ENCODE peak calls at places on chromosomes 7 and 10, in four cellular contexts. One of them, this sample, is unnamed.

GRCh38 chr7:128732521-128733277 is 6.5 kb upstream of the CALU start:
- DNase-seq in NCI-H1092: no peak
- DNase-seq in activated CD8-positive, alpha-beta memory T cell treated with anti-CD3 and anti-CD28 coated beads, Interleukin-2, amount 50 U/mL, for 4 hours: no peak
- DNase-seq in NCI-H2081 treated with DMSO at 0.1 percent for 48 hours: no peak
- DNase-seq in this sample: no peak

GRCh38 chr10:360653-361052 is 225.4 kb downstream of the ZMYND11 start:
- DNase-seq in NCI-H2081 treated with DMSO at 0.1 percent for 48 hours: peak; percentile 26
- DNase-seq in NCI-H1092: no peak
- DNase-seq in activated CD8-positive, alpha-beta memory T cell treated with anti-CD3 and anti-CD28 coated beads, Interleukin-2, amount 50 U/mL, for 4 hours: no peak
- DNase-seq in this sample: no peak

GRCh38 chr7:116317907-116318306 is 107.6 kb downstream of the TES start:
- DNase-seq in NCI-H1092: no peak
- DNase-seq in activated CD8-positive, alpha-beta memory T cell treated with anti-CD3 and anti-CD28 coated beads, Interleukin-2, amount 50 U/mL, for 4 hours: no peak
- DNase-seq in NCI-H2081 treated with DMSO at 0.1 percent for 48 hours: no peak
- DNase-seq in this sample: no peak

GRCh38 chr7:102426268-102427031 is 6.9 kb upstream of the ORAI2 start:
- DNase-seq in activated CD8-positive, alpha-beta memory T cell treated with anti-CD3 and anti-CD28 coated beads, Interleukin-2, amount 50 U/mL, for 4 hours: peak; percentile 72
- DNase-seq in NCI-H1092: no peak
- DNase-seq in NCI-H2081 treated with DMSO at 0.1 percent for 48 hours: no peak
- DNase-seq in this sample: no peak

GRCh38 chr10:94687625-94688248 is 4.2 kb downstream of the CYP2C18 start:
- DNase-seq in activated CD8-positive, alpha-beta memory T cell treated with anti-CD3 and anti-CD28 coated beads, Interleukin-2, amount 50 U/mL, for 4 hours: no peak
- DNase-seq in NCI-H2081 treated with DMSO at 0.1 percent for 48 hours: no peak
- DNase-seq in NCI-H1092: no peak
- DNase-seq in this sample: no peak

GRCh38 chr7:8781166-8781565 is 347.8 kb downstream of the NXPH1 start:
- DNase-seq in NCI-H1092: peak; percentile 2
- DNase-seq in activated CD8-positive, alpha-beta memory T cell treated with anti-CD3 and anti-CD28 coated beads, Interleukin-2, amount 50 U/mL, for 4 hours: no peak
- DNase-seq in NCI-H2081 treated with DMSO at 0.1 percent for 48 hours: no peak
- DNase-seq in this sample: no peak

GRCh38 chr7:128909605-128910568 is 622 bp downstream of the KCP start:
- DNase-seq in NCI-H1092: no peak
- DNase-seq in activated CD8-positive, alpha-beta memory T cell treated with anti-CD3 and anti-CD28 coated beads, Interleukin-2, amount 50 U/mL, for 4 hours: no peak
- DNase-seq in NCI-H2081 treated with DMSO at 0.1 percent for 48 hours: no peak
- DNase-seq in this sample: no peak

GRCh38 chr10:8233049-8233448 is 178.6 kb downstream of the GATA3 start:
- DNase-seq in NCI-H1092: no peak
- DNase-seq in activated CD8-positive, alpha-beta memory T cell treated with anti-CD3 and anti-CD28 coated beads, Interleukin-2, amount 50 U/mL, for 4 hours: no peak
- DNase-seq in NCI-H2081 treated with DMSO at 0.1 percent for 48 hours: no peak
- DNase-seq in this sample: no peak

GRCh38 chr7:80837345-80837744 is 81.5 kb downstream of the SEMA3C start:
- DNase-seq in activated CD8-positive, alpha-beta memory T cell treated with anti-CD3 and anti-CD28 coated beads, Interleukin-2, amount 50 U/mL, for 4 hours: no peak
- DNase-seq in NCI-H2081 treated with DMSO at 0.1 percent for 48 hours: no peak
- DNase-seq in NCI-H1092: no peak
- DNase-seq in this sample: no peak

GRCh38 chr7:4202954-4203353 is 479.1 kb upstream of the FOXK1 start:
- DNase-seq in NCI-H1092: no peak
- DNase-seq in activated CD8-positive, alpha-beta memory T cell treated with anti-CD3 and anti-CD28 coated beads, Interleukin-2, amount 50 U/mL, for 4 hours: no peak
- DNase-seq in NCI-H2081 treated with DMSO at 0.1 percent for 48 hours: no peak
- DNase-seq in this sample: no peak

GRCh38 chr7:1748076-1748750 is 78.1 kb downstream of the ELFN1 start:
- DNase-seq in NCI-H2081 treated with DMSO at 0.1 percent for 48 hours: no peak
- DNase-seq in NCI-H1092: no peak
- DNase-seq in activated CD8-positive, alpha-beta memory T cell treated with anti-CD3 and anti-CD28 coated beads, Interleukin-2, amount 50 U/mL, for 4 hours: no peak
- DNase-seq in this sample: no peak

GRCh38 chr7:1700536-1701333 is 30.7 kb downstream of the ELFN1 start:
- DNase-seq in activated CD8-positive, alpha-beta memory T cell treated with anti-CD3 and anti-CD28 coated beads, Interleukin-2, amount 50 U/mL, for 4 hours: no peak
- DNase-seq in NCI-H2081 treated with DMSO at 0.1 percent for 48 hours: no peak
- DNase-seq in NCI-H1092: no peak
- DNase-seq in this sample: no peak

GRCh38 chr7:21819048-21819447 is 126.7 kb downstream of the CDCA7L start:
- DNase-seq in NCI-H2081 treated with DMSO at 0.1 percent for 48 hours: no peak
- DNase-seq in NCI-H1092: no peak
- DNase-seq in activated CD8-positive, alpha-beta memory T cell treated with anti-CD3 and anti-CD28 coated beads, Interleukin-2, amount 50 U/mL, for 4 hours: no peak
- DNase-seq in this sample: no peak

GRCh38 chr10:29830526-29831512 is 196.0 kb upstream of the SVIL start:
- DNase-seq in activated CD8-positive, alpha-beta memory T cell treated with anti-CD3 and anti-CD28 coated beads, Interleukin-2, amount 50 U/mL, for 4 hours: no peak
- DNase-seq in NCI-H2081 treated with DMSO at 0.1 percent for 48 hours: no peak
- DNase-seq in NCI-H1092: no peak
- DNase-seq in this sample: no peak

GRCh38 chr10:33291053-33291592 is 43.3 kb downstream of the NRP1 start:
- DNase-seq in NCI-H1092: no peak
- DNase-seq in activated CD8-positive, alpha-beta memory T cell treated with anti-CD3 and anti-CD28 coated beads, Interleukin-2, amount 50 U/mL, for 4 hours: no peak
- DNase-seq in NCI-H2081 treated with DMSO at 0.1 percent for 48 hours: no peak
- DNase-seq in this sample: no peak

GRCh38 chr7:107167483-107168232 is 1.1 kb upstream of the HBP1 start:
- DNase-seq in NCI-H2081 treated with DMSO at 0.1 percent for 48 hours: no peak
- DNase-seq in activated CD8-positive, alpha-beta memory T cell treated with anti-CD3 and anti-CD28 coated beads, Interleukin-2, amount 50 U/mL, for 4 hours: peak; percentile 69
- DNase-seq in NCI-H1092: peak; percentile 51
- DNase-seq in this sample: peak; percentile 84

GRCh38 chr7:73865738-73866445 is 4.9 kb downstream of the TMEM270 start:
- DNase-seq in NCI-H2081 treated with DMSO at 0.1 percent for 48 hours: no peak
- DNase-seq in NCI-H1092: peak; percentile 27
- DNase-seq in activated CD8-positive, alpha-beta memory T cell treated with anti-CD3 and anti-CD28 coated beads, Interleukin-2, amount 50 U/mL, for 4 hours: no peak
- DNase-seq in this sample: no peak

GRCh38 chr10:73113543-73113942 is 3.3 kb downstream of the NUDT13 start:
- DNase-seq in NCI-H1092: no peak
- DNase-seq in NCI-H2081 treated with DMSO at 0.1 percent for 48 hours: no peak
- DNase-seq in activated CD8-positive, alpha-beta memory T cell treated with anti-CD3 and anti-CD28 coated beads, Interleukin-2, amount 50 U/mL, for 4 hours: no peak
- DNase-seq in this sample: no peak

GRCh38 chr10:119742988-119743646 is 17.3 kb downstream of the INPP5F start:
- DNase-seq in activated CD8-positive, alpha-beta memory T cell treated with anti-CD3 and anti-CD28 coated beads, Interleukin-2, amount 50 U/mL, for 4 hours: no peak
- DNase-seq in NCI-H2081 treated with DMSO at 0.1 percent for 48 hours: no peak
- DNase-seq in NCI-H1092: no peak
- DNase-seq in this sample: no peak

GRCh38 chr7:87220734-87221215 is 1.2 kb upstream of the TMEM243 start:
- DNase-seq in activated CD8-positive, alpha-beta memory T cell treated with anti-CD3 and anti-CD28 coated beads, Interleukin-2, amount 50 U/mL, for 4 hours: no peak
- DNase-seq in NCI-H1092: no peak
- DNase-seq in NCI-H2081 treated with DMSO at 0.1 percent for 48 hours: no peak
- DNase-seq in this sample: no peak

GRCh38 chr7:94149776-94150545 is 145.8 kb upstream of the BET1 start:
- DNase-seq in activated CD8-positive, alpha-beta memory T cell treated with anti-CD3 and anti-CD28 coated beads, Interleukin-2, amount 50 U/mL, for 4 hours: no peak
- DNase-seq in NCI-H2081 treated with DMSO at 0.1 percent for 48 hours: no peak
- DNase-seq in NCI-H1092: no peak
- DNase-seq in this sample: no peak

GRCh38 chr7:34728156-34728555 is 70.1 kb downstream of the NPSR1 start:
- DNase-seq in NCI-H1092: no peak
- DNase-seq in NCI-H2081 treated with DMSO at 0.1 percent for 48 hours: no peak
- DNase-seq in activated CD8-positive, alpha-beta memory T cell treated with anti-CD3 and anti-CD28 coated beads, Interleukin-2, amount 50 U/mL, for 4 hours: no peak
- DNase-seq in this sample: no peak

GRCh38 chr10:58023341-58024073 is 244.2 kb downstream of the IPMK start:
- DNase-seq in NCI-H1092: no peak
- DNase-seq in NCI-H2081 treated with DMSO at 0.1 percent for 48 hours: no peak
- DNase-seq in activated CD8-positive, alpha-beta memory T cell treated with anti-CD3 and anti-CD28 coated beads, Interleukin-2, amount 50 U/mL, for 4 hours: no peak
- DNase-seq in this sample: no peak

GRCh38 chr10:31059323-31059722 is 27.7 kb upstream of the ZNF438 start:
- DNase-seq in activated CD8-positive, alpha-beta memory T cell treated with anti-CD3 and anti-CD28 coated beads, Interleukin-2, amount 50 U/mL, for 4 hours: no peak
- DNase-seq in NCI-H1092: no peak
- DNase-seq in NCI-H2081 treated with DMSO at 0.1 percent for 48 hours: no peak
- DNase-seq in this sample: no peak

GRCh38 chr7:42247301-42247700 is 10.3 kb upstream of the GLI3 start:
- DNase-seq in activated CD8-positive, alpha-beta memory T cell treated with anti-CD3 and anti-CD28 coated beads, Interleukin-2, amount 50 U/mL, for 4 hours: no peak
- DNase-seq in NCI-H2081 treated with DMSO at 0.1 percent for 48 hours: no peak
- DNase-seq in NCI-H1092: no peak
- DNase-seq in this sample: no peak

GRCh38 chr10:101136007-101136707 is 5.1 kb downstream of the TLX1 start:
- DNase-seq in NCI-H2081 treated with DMSO at 0.1 percent for 48 hours: no peak
- DNase-seq in activated CD8-positive, alpha-beta memory T cell treated with anti-CD3 and anti-CD28 coated beads, Interleukin-2, amount 50 U/mL, for 4 hours: no peak
- DNase-seq in NCI-H1092: no peak
- DNase-seq in this sample: no peak

GRCh38 chr7:121294448-121294992 is 34.3 kb upstream of the WNT16 start:
- DNase-seq in activated CD8-positive, alpha-beta memory T cell treated with anti-CD3 and anti-CD28 coated beads, Interleukin-2, amount 50 U/mL, for 4 hours: no peak
- DNase-seq in NCI-H1092: no peak
- DNase-seq in NCI-H2081 treated with DMSO at 0.1 percent for 48 hours: no peak
- DNase-seq in this sample: no peak

GRCh38 chr10:49139000-49139865 is 5.4 kb upstream of the FAM170B start:
- DNase-seq in NCI-H2081 treated with DMSO at 0.1 percent for 48 hours: no peak
- DNase-seq in NCI-H1092: no peak
- DNase-seq in activated CD8-positive, alpha-beta memory T cell treated with anti-CD3 and anti-CD28 coated beads, Interleukin-2, amount 50 U/mL, for 4 hours: no peak
- DNase-seq in this sample: no peak

GRCh38 chr10:7525314-7526016 is 114.6 kb upstream of the SFMBT2 start:
- DNase-seq in activated CD8-positive, alpha-beta memory T cell treated with anti-CD3 and anti-CD28 coated beads, Interleukin-2, amount 50 U/mL, for 4 hours: peak; percentile 52
- DNase-seq in NCI-H1092: peak; percentile 56
- DNase-seq in NCI-H2081 treated with DMSO at 0.1 percent for 48 hours: no peak
- DNase-seq in this sample: peak; percentile 48

GRCh38 chr10:121452581-121452980 is 145.7 kb downstream of the FGFR2 start:
- DNase-seq in NCI-H1092: no peak
- DNase-seq in NCI-H2081 treated with DMSO at 0.1 percent for 48 hours: no peak
- DNase-seq in activated CD8-positive, alpha-beta memory T cell treated with anti-CD3 and anti-CD28 coated beads, Interleukin-2, amount 50 U/mL, for 4 hours: no peak
- DNase-seq in this sample: no peak

GRCh38 chr7:88191911-88192310 is 27.9 kb downstream of the SRI start:
- DNase-seq in activated CD8-positive, alpha-beta memory T cell treated with anti-CD3 and anti-CD28 coated beads, Interleukin-2, amount 50 U/mL, for 4 hours: no peak
- DNase-seq in NCI-H2081 treated with DMSO at 0.1 percent for 48 hours: no peak
- DNase-seq in NCI-H1092: no peak
- DNase-seq in this sample: no peak

GRCh38 chr7:122588621-122589020 is 110.3 kb downstream of the RNF133 start:
- DNase-seq in activated CD8-positive, alpha-beta memory T cell treated with anti-CD3 and anti-CD28 coated beads, Interleukin-2, amount 50 U/mL, for 4 hours: no peak
- DNase-seq in NCI-H2081 treated with DMSO at 0.1 percent for 48 hours: no peak
- DNase-seq in NCI-H1092: no peak
- DNase-seq in this sample: no peak

GRCh38 chr10:131591936-131592335 is 280.4 kb upstream of the TCERG1L start:
- DNase-seq in NCI-H1092: no peak
- DNase-seq in activated CD8-positive, alpha-beta memory T cell treated with anti-CD3 and anti-CD28 coated beads, Interleukin-2, amount 50 U/mL, for 4 hours: no peak
- DNase-seq in NCI-H2081 treated with DMSO at 0.1 percent for 48 hours: no peak
- DNase-seq in this sample: no peak

GRCh38 chr7:76372984-76373833 is 14.4 kb upstream of the YWHAG start:
- DNase-seq in NCI-H2081 treated with DMSO at 0.1 percent for 48 hours: no peak
- DNase-seq in NCI-H1092: no peak
- DNase-seq in activated CD8-positive, alpha-beta memory T cell treated with anti-CD3 and anti-CD28 coated beads, Interleukin-2, amount 50 U/mL, for 4 hours: no peak
- DNase-seq in this sample: no peak

GRCh38 chr7:28410628-28411578 is 1.4 kb upstream of the CREB5 start:
- DNase-seq in NCI-H2081 treated with DMSO at 0.1 percent for 48 hours: no peak
- DNase-seq in NCI-H1092: no peak
- DNase-seq in activated CD8-positive, alpha-beta memory T cell treated with anti-CD3 and anti-CD28 coated beads, Interleukin-2, amount 50 U/mL, for 4 hours: peak; percentile 16
- DNase-seq in this sample: no peak

GRCh38 chr7:6547400-6547799 is 3.9 kb downstream of the GRID2IP start:
- DNase-seq in activated CD8-positive, alpha-beta memory T cell treated with anti-CD3 and anti-CD28 coated beads, Interleukin-2, amount 50 U/mL, for 4 hours: no peak
- DNase-seq in NCI-H1092: no peak
- DNase-seq in NCI-H2081 treated with DMSO at 0.1 percent for 48 hours: no peak
- DNase-seq in this sample: no peak

GRCh38 chr7:112001089-112001826 is 204.9 kb downstream of the DOCK4 start:
- DNase-seq in NCI-H1092: no peak
- DNase-seq in NCI-H2081 treated with DMSO at 0.1 percent for 48 hours: no peak
- DNase-seq in activated CD8-positive, alpha-beta memory T cell treated with anti-CD3 and anti-CD28 coated beads, Interleukin-2, amount 50 U/mL, for 4 hours: no peak
- DNase-seq in this sample: no peak

GRCh38 chr7:159046300-159046699 is 98.4 kb downstream of the VIPR2 start:
- DNase-seq in activated CD8-positive, alpha-beta memory T cell treated with anti-CD3 and anti-CD28 coated beads, Interleukin-2, amount 50 U/mL, for 4 hours: no peak
- DNase-seq in NCI-H1092: no peak
- DNase-seq in NCI-H2081 treated with DMSO at 0.1 percent for 48 hours: no peak
- DNase-seq in this sample: no peak